ENCODE peak calls at places on chromosomes 4 and X, in nine cellular contexts. T, Q, D, J, G, R, H, N and O are unnamed samples.

GRCh38 chr4:137343221-137343620 is 189.1 kb downstream of the PCDH18 start:
- DNase-seq in T (no peak), Q (no peak), D (no peak), J (no peak), G (no peak), R (no peak), H (no peak), N (no peak), O (no peak)

GRCh38 chrX:143648705-143649104 is 12.8 kb upstream of the SLITRK4 start:
- DNase-seq in T (no peak), Q (no peak), D (no peak), J (peak), G (no peak), R (peak), H (no peak), N (no peak), O (no peak)

GRCh38 chrX:136204571-136204970 is 46.6 kb downstream of the MAP7D3 start:
- DNase-seq in T (no peak), Q (no peak), D (no peak), J (peak), G (no peak), R (peak), H (no peak), N (no peak), O (peak)

GRCh38 chrX:71910526-71911022 is at the start of gene NHSL2:
- DNase-seq in T (no peak), Q (no peak), D (no peak), J (peak), G (no peak), R (no peak), H (no peak), N (peak), O (peak)

GRCh38 chr4:34676390-34676789 is 1567.9 kb downstream of the ARAP2 start:
- DNase-seq in T (no peak), Q (no peak), D (no peak), J (no peak), G (no peak), R (peak), H (no peak), N (no peak), O (no peak)

GRCh38 chr4:103938488-103938887 is 218.7 kb upstream of the TACR3 start:
- DNase-seq in T (no peak), Q (no peak), D (no peak), J (no peak), G (no peak), R (no peak), H (no peak), N (no peak), O (no peak)

GRCh38 chr4:27003602-27004238 is 143.1 kb downstream of the STIM2 start:
- DNase-seq in T (no peak), Q (no peak), D (no peak), J (no peak), G (no peak), R (peak), H (no peak), N (no peak), O (no peak)

GRCh38 chr4:3442959-3443749 is 1.4 kb downstream of the HGFAC start:
- DNase-seq in T (no peak), Q (no peak), D (no peak), J (peak), G (no peak), R (peak), H (no peak), N (no peak), O (peak)

GRCh38 chr4:155995069-155995468 is 41.4 kb upstream of the CTSO start:
- DNase-seq in T (no peak), Q (no peak), D (no peak), J (no peak), G (no peak), R (no peak), H (no peak), N (no peak), O (no peak)

GRCh38 chrX:57647020-57647419 is 33.0 kb downstream of the NLRP2B start:
- DNase-seq in T (no peak), Q (no peak), D (no peak), J (no peak), G (no peak), R (no peak), H (no peak), N (no peak), O (no peak)

GRCh38 chr4:6854098-6854744 is 55.4 kb upstream of the TBC1D14 start:
- DNase-seq in T (no peak), Q (no peak), D (no peak), J (no peak), G (no peak), R (no peak), H (no peak), N (no peak), O (no peak)

GRCh38 chr4:22500831-22501714 is 14.8 kb downstream of the ADGRA3 start:
- DNase-seq in T (no peak), Q (no peak), D (no peak), J (no peak), G (peak), R (peak), H (no peak), N (no peak), O (peak)

GRCh38 chr4:69910016-69910782 is 20.7 kb upstream of the CSN1S1 start:
- DNase-seq in T (no peak), Q (no peak), D (no peak), J (no peak), G (no peak), R (no peak), H (no peak), N (no peak), O (no peak)

GRCh38 chr4:24690436-24690835 is 104.9 kb upstream of the SOD3 start:
- DNase-seq in T (no peak), Q (no peak), D (no peak), J (no peak), G (no peak), R (peak), H (no peak), N (no peak), O (no peak)

GRCh38 chr4:100936676-100937390 is 410.5 kb downstream of the PPP3CA start:
- DNase-seq in T (no peak), Q (no peak), D (no peak), J (no peak), G (no peak), R (peak), H (no peak), N (no peak), O (no peak)

GRCh38 chr4:123804171-123804721 is 407.7 kb downstream of the SPRY1 start:
- DNase-seq in T (no peak), Q (no peak), D (no peak), J (no peak), G (no peak), R (no peak), H (no peak), N (no peak), O (no peak)

GRCh38 chr4:23039813-23040212 is 347.1 kb downstream of the GBA3 start:
- DNase-seq in T (no peak), Q (no peak), D (no peak), J (no peak), G (no peak), R (peak), H (no peak), N (no peak), O (peak)

GRCh38 chrX:84188320-84188834 is 378 bp upstream of the RPS6KA6 start:
- DNase-seq in T (peak), Q (peak), D (no peak), J (peak), G (peak), R (peak), H (no peak), N (peak), O (peak)

GRCh38 chr4:58081356-58081755 is 971.2 kb upstream of the IGFBP7 start:
- DNase-seq in T (no peak), Q (no peak), D (no peak), J (no peak), G (no peak), R (no peak), H (no peak), N (no peak), O (no peak)

GRCh38 chrX:97845451-97845850 is 961.7 kb downstream of the RPA4 start:
- DNase-seq in T (no peak), Q (no peak), D (no peak), J (no peak), G (no peak), R (no peak), H (no peak), N (no peak), O (no peak)

GRCh38 chr4:4735870-4736269 is 123.6 kb upstream of the MSX1 start:
- DNase-seq in T (no peak), Q (no peak), D (no peak), J (no peak), G (no peak), R (no peak), H (no peak), N (no peak), O (no peak)

GRCh38 chr4:78069309-78069708 is 12.2 kb downstream of the FRAS1 start:
- DNase-seq in T (no peak), Q (no peak), D (no peak), J (no peak), G (no peak), R (no peak), H (no peak), N (no peak), O (no peak)

GRCh38 chr4:144644368-144645101 is 1.4 kb upstream of the HHIP start:
- DNase-seq in T (no peak), Q (no peak), D (no peak), J (no peak), G (no peak), R (no peak), H (no peak), N (no peak), O (no peak)

GRCh38 chrX:106730385-106730784 is 3.9 kb downstream of the RNF128 start:
- DNase-seq in T (no peak), Q (no peak), D (no peak), J (no peak), G (no peak), R (no peak), H (no peak), N (no peak), O (no peak)

GRCh38 chrX:13898084-13898483 is 81.2 kb upstream of the GPM6B start:
- DNase-seq in T (no peak), Q (no peak), D (no peak), J (no peak), G (no peak), R (peak), H (peak), N (no peak), O (no peak)

GRCh38 chr4:185210102-185210981 is 944 bp downstream of the SNX25 start:
- DNase-seq in T (peak), Q (peak), D (no peak), J (peak), G (peak), R (peak), H (no peak), N (peak), O (peak)

GRCh38 chr4:177485528-177485927 is 43.3 kb upstream of the AGA start:
- DNase-seq in T (no peak), Q (no peak), D (no peak), J (no peak), G (no peak), R (peak), H (no peak), N (no peak), O (no peak)

GRCh38 chrX:2710041-2710471 is 19.0 kb downstream of the CD99 start:
- DNase-seq in T (no peak), Q (no peak), D (no peak), J (no peak), G (no peak), R (peak), H (no peak), N (no peak), O (no peak)

GRCh38 chrX:155966876-155967275 is 30.6 kb upstream of the IL9R start:
- DNase-seq in T (no peak), Q (no peak), D (no peak), J (peak), G (no peak), R (peak), H (no peak), N (no peak), O (peak)

GRCh38 chr4:6307891-6308290 is 38.2 kb downstream of the WFS1 start:
- DNase-seq in T (no peak), Q (no peak), D (no peak), J (no peak), G (no peak), R (no peak), H (no peak), N (no peak), O (no peak)

GRCh38 chr4:40719008-40719623 is 30.6 kb upstream of the NSUN7 start:
- DNase-seq in T (no peak), Q (no peak), D (no peak), J (no peak), G (peak), R (peak), H (no peak), N (no peak), O (peak)

GRCh38 chr4:2820216-2820982 is 23.2 kb upstream of the ADD1 start:
- DNase-seq in T (no peak), Q (no peak), D (no peak), J (no peak), G (no peak), R (no peak), H (no peak), N (peak), O (no peak)

GRCh38 chr4:143667461-143667860 is 33.0 kb downstream of the FREM3 start:
- DNase-seq in T (no peak), Q (no peak), D (no peak), J (no peak), G (peak), R (no peak), H (no peak), N (no peak), O (no peak)

GRCh38 chr4:6720202-6720699 is 4.3 kb downstream of the BLOC1S4 start:
- DNase-seq in T (peak), Q (peak), D (no peak), J (peak), G (peak), R (peak), H (peak), N (peak), O (peak)

DNA sequence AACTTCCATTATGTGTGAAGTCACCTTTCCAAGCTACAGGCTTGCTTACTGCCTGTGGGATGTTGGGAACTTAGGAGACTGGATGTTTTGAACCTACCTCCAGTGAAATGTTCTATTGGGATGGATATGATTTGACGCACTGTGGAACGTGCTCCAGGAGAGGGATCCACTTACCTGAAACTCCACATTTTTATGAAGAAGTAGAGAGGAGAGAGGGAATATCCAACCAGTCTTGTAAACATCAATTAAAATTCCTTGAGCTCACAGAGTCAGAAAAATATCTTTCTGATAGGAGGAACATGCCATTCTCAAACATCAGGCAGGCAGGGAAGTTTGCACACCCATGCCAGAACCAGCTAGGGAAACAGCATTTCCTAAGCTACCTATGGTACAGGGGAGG is 91.1 kb upstream of the MAOA start:
- DNase-seq in T (no peak), Q (no peak), D (no peak), J (no peak), G (no peak), R (peak), H (no peak), N (no peak), O (no peak)
- TF ChIP-seq CTCF in T (no peak), Q (no peak), D (no peak), J (peak), G (peak), R (peak), H (no peak), N (no peak), O (no peak)

DNA sequence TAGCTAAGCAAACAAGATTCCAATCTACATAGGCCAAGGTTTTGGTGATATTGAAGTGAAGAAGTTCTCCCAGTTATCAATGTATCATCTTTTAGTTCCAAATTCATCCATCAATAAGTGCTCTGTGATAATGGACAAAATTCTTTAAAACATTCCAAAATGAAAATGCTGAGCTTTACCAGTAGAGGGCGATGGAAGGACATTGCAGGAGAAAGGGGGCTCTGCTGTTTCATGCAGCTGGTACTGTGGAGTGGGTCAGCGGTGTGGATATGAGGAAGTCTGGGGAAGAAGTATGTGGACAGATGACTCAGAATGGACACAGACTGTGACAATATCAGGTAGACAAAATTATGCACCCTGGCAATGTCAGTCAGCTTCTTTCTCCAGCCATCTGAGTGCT is 46.6 kb upstream of the HS6ST2 start:
- DNase-seq in T (no peak), Q (no peak), D (no peak), J (no peak), G (no peak), R (peak), H (no peak), N (no peak), O (peak)
- TF ChIP-seq CTCF in T (peak), Q (no peak), D (peak), J (peak), G (no peak), R (peak), H (peak), N (peak), O (peak)

GRCh38 chrX:47214435-47215077 is 3.9 kb upstream of the CDK16 start:
- DNase-seq in T (no peak), Q (no peak), D (no peak), J (no peak), G (no peak), R (no peak), H (no peak), N (no peak), O (no peak)

GRCh38 chrX:47217852-47218279 is 615 bp upstream of the CDK16 start:
- DNase-seq in T (peak), Q (peak), D (peak), J (peak), G (peak), R (peak), H (peak), N (peak), O (peak)

GRCh38 chrX:47217121-47217851 is 1.2 kb upstream of the CDK16 start:
- DNase-seq in T (no peak), Q (no peak), D (no peak), J (peak), G (peak), R (peak), H (no peak), N (peak), O (no peak)

GRCh38 chrX:47216393-47216925 is 2.0 kb upstream of the CDK16 start:
- DNase-seq in T (no peak), Q (no peak), D (no peak), J (no peak), G (no peak), R (no peak), H (no peak), N (no peak), O (no peak)

GRCh38 chrX:47215291-47215900 is 3.1 kb upstream of the CDK16 start:
- DNase-seq in T (no peak), Q (no peak), D (no peak), J (no peak), G (no peak), R (no peak), H (no peak), N (no peak), O (no peak)
- TF ChIP-seq CTCF in T (no peak), Q (no peak), D (no peak), J (no peak), G (no peak), R (no peak), H (no peak), N (no peak), O (no peak)

DNA sequence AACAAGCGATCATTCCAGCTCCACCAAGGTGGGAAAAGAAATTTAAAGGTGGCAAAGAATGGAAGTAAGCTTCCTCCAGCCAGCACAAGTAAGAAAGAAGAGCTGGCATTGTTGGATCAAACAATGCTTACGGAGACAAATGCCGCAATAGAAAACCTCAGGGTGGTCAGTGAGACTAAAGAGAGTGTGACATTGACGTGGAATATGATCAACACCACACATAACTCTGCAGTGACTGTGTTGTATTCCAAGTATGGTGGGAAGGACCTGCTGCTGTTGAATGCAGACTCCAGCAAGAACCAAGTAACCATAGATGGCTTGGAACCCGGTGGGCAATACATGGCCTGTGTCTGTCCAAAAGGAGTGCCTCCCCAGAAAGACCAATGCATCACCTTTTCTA is 22.2 kb downstream of the LRIT3 start:
- DNase-seq in T (no peak), Q (no peak), D (no peak), J (no peak), G (no peak), R (no peak), H (no peak), N (no peak), O (no peak)
- TF ChIP-seq CTCF in T (no peak), Q (no peak), D (no peak), J (no peak), G (no peak), R (no peak), H (no peak), N (no peak), O (no peak)